ENCODE peak calls at places on chromosomes 7 and 10, in eight cellular contexts. W is type B pancreatic cell; P is stimulated activated CD4-positive, alpha-beta T cell treated with anti-CD3 and anti-CD28 coated beads, Interleukin-12 subunit alpha, Interleukin-12 subunit beta, amount 100 ng/mL, for 4 hours; O is GF-D8; C is HT1080; T is IMR-90; J is NAMALWA; V is central memory CD4-positive, alpha-beta T cell. F is an unnamed sample.
A peak's percentile ranks its signal among the peaks of the same experiment; 100 is the strongest.

GRCh38 chr10:119665901-119666708 is 14.9 kb downstream of the BAG3 start:
- DNase-seq in O (no peak), T (peak; percentile 36), V (no peak), C (no peak), J (no peak), P (no peak), W (no peak), F (no peak)

GRCh38 chr7:1676550-1677071 is 6.5 kb downstream of the ELFN1 start:
- DNase-seq in C (no peak), T (no peak), J (no peak), P (no peak), O (no peak), W (no peak), V (no peak), F (no peak)

GRCh38 chr10:67618116-67618515 is 77.9 kb downstream of the CTNNA3 start:
- DNase-seq in J (no peak), T (peak; percentile 92), W (no peak), C (no peak), P (no peak), V (no peak), O (no peak), F (no peak)

GRCh38 chr10:124864421-124865193 is 63.0 kb downstream of the ABRAXAS2 start:
- DNase-seq in V (no peak), C (peak; percentile 37), J (no peak), O (no peak), W (no peak), T (no peak), P (no peak), F (no peak)

GRCh38 chr7:3649250-3649649 is 348.2 kb downstream of the SDK1 start:
- DNase-seq in P (no peak), O (no peak), V (no peak), W (no peak), C (no peak), T (peak; percentile 25), J (peak; percentile 19), F (no peak)

GRCh38 chr10:72090326-72090725 is 2.0 kb upstream of the SPOCK2 start:
- DNase-seq in T (no peak), J (no peak), W (no peak), O (no peak), P (no peak), C (no peak), V (no peak), F (no peak)

GRCh38 chr7:126699707-126700106 is 553.0 kb downstream of the GRM8 start:
- DNase-seq in C (no peak), J (no peak), W (no peak), O (no peak), T (no peak), V (no peak), P (no peak), F (no peak)

GRCh38 chr10:98326621-98327027 is 58.6 kb upstream of the LOXL4 start:
- DNase-seq in C (no peak), W (no peak), J (no peak), P (no peak), T (no peak), O (no peak), V (no peak), F (no peak)

GRCh38 chr10:119302591-119303253 is 95.4 kb downstream of the GRK5 start:
- DNase-seq in O (no peak), C (no peak), P (no peak), J (no peak), W (no peak), V (no peak), T (no peak), F (no peak)

GRCh38 chr7:81333004-81333403 is 414.2 kb upstream of the SEMA3C start:
- DNase-seq in V (no peak), J (no peak), C (peak; percentile 57), O (no peak), T (peak; percentile 76), P (no peak), W (no peak), F (peak; percentile 40)

GRCh38 chr7:74230446-74231231 is 20.8 kb downstream of the LAT2 start:
- DNase-seq in W (no peak), C (no peak), J (peak; percentile 73), O (peak; percentile 87), V (no peak), T (no peak), P (no peak), F (no peak)

GRCh38 chr10:113484487-113484886 is 68.4 kb upstream of the HABP2 start:
- DNase-seq in O (no peak), J (no peak), V (no peak), P (no peak), C (no peak), W (no peak), T (no peak), F (no peak)

GRCh38 chr10:3251172-3251571 is 78.6 kb upstream of the PITRM1 start:
- DNase-seq in T (no peak), J (no peak), P (no peak), C (no peak), V (no peak), W (no peak), O (no peak), F (no peak)

GRCh38 chr7:151133986-151134742 is 33.3 kb downstream of the GBX1 start:
- DNase-seq in V (no peak), W (no peak), T (no peak), P (no peak), C (no peak), J (no peak), O (no peak), F (no peak)

GRCh38 chr10:99779335-99779734 is 3.1 kb upstream of the ABCC2 start:
- DNase-seq in P (no peak), O (peak; percentile 61), T (peak; percentile 83), V (no peak), W (no peak), C (peak; percentile 92), J (peak; percentile 39), F (peak; percentile 74)

GRCh38 chr7:154856737-154857136 is 146.2 kb downstream of the PAXIP1 start:
- DNase-seq in T (no peak), V (no peak), C (no peak), P (no peak), O (no peak), W (no peak), J (no peak), F (no peak)

GRCh38 chr7:99784007-99784406 is at the start of gene CYP3A4:
- DNase-seq in O (no peak), C (no peak), J (no peak), T (no peak), P (no peak), W (no peak), V (no peak), F (no peak)

GRCh38 chr7:98831641-98832221 is 38.1 kb downstream of the TMEM130 start:
- DNase-seq in W (no peak), T (peak; percentile 27), V (no peak), J (peak; percentile 58), P (peak; percentile 30), C (no peak), O (no peak), F (no peak)

GRCh38 chr7:88091988-88092675 is 127.7 kb downstream of the SRI start:
- DNase-seq in O (no peak), J (no peak), V (no peak), C (no peak), T (no peak), W (no peak), P (no peak), F (no peak)

GRCh38 chr10:20659225-20659624 is 237.9 kb downstream of the NEBL start:
- DNase-seq in P (no peak), O (no peak), J (no peak), C (no peak), W (no peak), T (no peak), V (no peak), F (no peak)

GRCh38 chr10:88493676-88494483 is 89.2 kb downstream of the RNLS start:
- DNase-seq in T (peak; percentile 85), P (no peak), W (no peak), C (no peak), O (no peak), V (no peak), J (no peak), F (peak; percentile 57)

GRCh38 chr10:21529236-21529910 is 3.9 kb upstream of the SKIDA1 start:
- DNase-seq in W (no peak), J (no peak), V (no peak), O (no peak), C (no peak), T (no peak), P (no peak), F (no peak)

GRCh38 chr7:154953006-154953684 is 49.8 kb downstream of the PAXIP1 start:
- DNase-seq in W (no peak), T (peak; percentile 29), V (peak; percentile 57), J (peak; percentile 64), P (peak; percentile 69), C (peak; percentile 30), O (no peak), F (peak; percentile 27)

GRCh38 chr10:85849315-85849714 is 517.3 kb downstream of the GRID1 start:
- DNase-seq in P (no peak), T (no peak), V (no peak), W (no peak), J (no peak), C (no peak), O (no peak), F (no peak)

GRCh38 chr7:47906883-47907282 is 41.4 kb downstream of the PKD1L1 start:
- DNase-seq in V (no peak), T (no peak), J (no peak), C (no peak), P (no peak), O (no peak), W (no peak), F (no peak)

GRCh38 chr10:80156216-80156615 is 23.7 kb downstream of the PLAC9 start:
- DNase-seq in P (no peak), V (no peak), J (no peak), C (no peak), T (no peak), W (no peak), O (no peak), F (peak; percentile 77)

GRCh38 chr7:134774076-134774475 is 5.4 kb upstream of the CALD1 start:
- DNase-seq in T (no peak), W (no peak), O (no peak), V (no peak), P (no peak), C (no peak), J (no peak), F (no peak)

GRCh38 chr10:11163990-11164805 is 146.5 kb downstream of the CELF2 start:
- DNase-seq in O (peak; percentile 19), W (no peak), V (no peak), C (no peak), P (no peak), J (peak; percentile 56), T (no peak), F (no peak)

GRCh38 chr10:131242007-131242406 is 69.5 kb downstream of the TCERG1L start:
- DNase-seq in W (no peak), V (no peak), T (no peak), P (no peak), O (no peak), C (peak; percentile 17), J (peak; percentile 34), F (no peak)

GRCh38 chr10:110642980-110643655 is 1.0 kb upstream of the RBM20 start:
- DNase-seq in J (no peak), V (no peak), C (no peak), P (peak; percentile 2), T (no peak), O (no peak), W (no peak), F (no peak)

GRCh38 chr10:69051303-69051702 is 36.6 kb upstream of the SRGN start:
- DNase-seq in O (no peak), W (no peak), T (peak; percentile 82), P (no peak), V (no peak), J (no peak), C (peak; percentile 78), F (peak; percentile 38)

GRCh38 chr10:126459878-126460481 is 71.7 kb upstream of the ADAM12 start:
- DNase-seq in J (no peak), C (peak; percentile 99), O (no peak), W (no peak), P (no peak), T (peak; percentile 92), V (no peak), F (peak; percentile 88)

GRCh38 chr7:22723642-22724041 is 3.4 kb upstream of the IL6 start:
- DNase-seq in P (no peak), W (no peak), J (no peak), O (no peak), T (no peak), C (no peak), V (no peak), F (peak; percentile 61)

GRCh38 chr7:134778941-134779740 is at the start of gene CALD1:
- DNase-seq in O (no peak), W (peak; percentile 72), C (peak; percentile 100), V (no peak), P (no peak), T (peak; percentile 99), J (no peak), F (peak; percentile 100)